ENCODE peak calls at places on chromosomes 5 and 9, in six cellular contexts. W is RCC 7860; Y is stimulated activated CD4-positive, alpha-beta T cell treated with anti-CD3 and anti-CD28 coated beads, Interleukin-15, amount 100 ng/mL, for 24 hours; G is activated T-cell treated with anti-CD3 and anti-CD28 coated beads for 1 hour; R is adrenal gland; A is colonic mucosa. O is an unnamed sample.

GRCh38 chr5:96476654-96477053 is 43.6 kb upstream of the PCSK1 start:
- DNase-seq in A (no peak), Y (no peak), R (no peak), W (no peak), G (no peak), O (no peak)

GRCh38 chr5:165196961-165197360 is 1691.5 kb downstream of the MAT2B start:
- DNase-seq in A (no peak), R (no peak), W (no peak), G (no peak), Y (no peak), O (no peak)

GRCh38 chr9:35452481-35452880 is 37.4 kb upstream of the RUSC2 start:
- DNase-seq in G (no peak), R (no peak), A (no peak), Y (no peak), W (no peak), O (no peak)

GRCh38 chr9:6098431-6098830 is 83.0 kb upstream of the RANBP6 start:
- DNase-seq in R (no peak), G (no peak), W (no peak), Y (no peak), A (no peak), O (no peak)

GRCh38 chr5:39578887-39579497 is 154.2 kb upstream of the DAB2 start:
- DNase-seq in R (no peak), A (no peak), Y (no peak), G (no peak), W (peak; percentile 30), O (no peak)

GRCh38 chr9:70043689-70044449 is at the start of gene MAMDC2:
- DNase-seq in G (no peak), W (peak; percentile 57), Y (peak; percentile 6), A (peak; percentile 32), R (peak; percentile 46), O (peak; percentile 42)

GRCh38 chr9:18122156-18122555 is 351.8 kb upstream of the ADAMTSL1 start:
- DNase-seq in Y (no peak), R (no peak), W (no peak), A (no peak), G (no peak), O (no peak)

GRCh38 chr9:105144841-105145240 is 99.6 kb upstream of the SLC44A1 start:
- DNase-seq in R (no peak), G (no peak), Y (no peak), W (no peak), A (no peak), O (no peak)

GRCh38 chr9:128735373-128735772 is 11.4 kb upstream of the ZDHHC12 start:
- DNase-seq in W (no peak), G (no peak), R (no peak), Y (no peak), A (no peak), O (no peak)

GRCh38 chr5:142432369-142432863 is 107.6 kb upstream of the SPRY4 start:
- DNase-seq in W (no peak), G (no peak), R (no peak), A (peak; percentile 79), Y (peak; percentile 41), O (peak; percentile 72)

GRCh38 chr5:145752947-145753346 is 82.2 kb downstream of the PRELID2 start:
- DNase-seq in W (no peak), Y (no peak), R (no peak), G (no peak), A (no peak), O (no peak)

GRCh38 chr5:128644863-128645262 is 106.8 kb upstream of the FBN2 start:
- DNase-seq in W (no peak), R (no peak), Y (no peak), A (no peak), G (no peak), O (no peak)

GRCh38 chr9:35546853-35547252 is 56.9 kb downstream of the RUSC2 start:
- DNase-seq in A (no peak), W (no peak), R (no peak), G (no peak), Y (no peak), O (no peak)

GRCh38 chr5:57349214-57349613 is 133.4 kb downstream of the ACTBL2 start:
- DNase-seq in Y (no peak), W (no peak), A (no peak), G (no peak), R (no peak), O (no peak)

GRCh38 chr9:72052122-72052521 is 8.3 kb downstream of the C9orf57 start:
- DNase-seq in G (no peak), R (no peak), A (no peak), Y (no peak), W (no peak), O (no peak)

GRCh38 chr9:135827301-135827700 is 80.0 kb downstream of the CAMSAP1 start:
- DNase-seq in R (no peak), Y (no peak), W (no peak), G (no peak), A (no peak), O (no peak)

GRCh38 chr9:98455957-98456621 is 200.6 kb upstream of the TBC1D2 start:
- DNase-seq in W (no peak), Y (peak; percentile 8), G (no peak), A (no peak), R (no peak), O (no peak)

GRCh38 chr9:126474201-126474765 is 139.4 kb upstream of the LMX1B start:
- DNase-seq in Y (no peak), A (no peak), W (no peak), R (no peak), G (no peak), O (no peak)

GRCh38 chr9:69273162-69273561 is 51.9 kb upstream of the ENTREP1 start:
- DNase-seq in A (no peak), Y (no peak), G (no peak), W (no peak), R (no peak), O (no peak)

GRCh38 chr9:36008774-36009300 is 27.9 kb upstream of the RECK start:
- DNase-seq in G (peak; percentile 56), A (peak; percentile 78), W (peak; percentile 61), Y (peak; percentile 77), R (peak; percentile 43), O (peak; percentile 74)

GRCh38 chr9:124625084-124625483 is 117.9 kb upstream of the NR5A1 start:
- DNase-seq in W (no peak), R (no peak), A (no peak), Y (no peak), G (no peak), O (no peak)

GRCh38 chr9:109997682-109998081 is 210.3 kb downstream of the C9orf152 start:
- DNase-seq in R (peak; percentile 21), Y (no peak), A (no peak), G (no peak), W (no peak), O (no peak)

GRCh38 chr9:92276223-92277007 is 17.1 kb downstream of the IARS1 start:
- DNase-seq in R (no peak), A (no peak), W (peak; percentile 39), G (no peak), Y (no peak), O (no peak)

GRCh38 chr5:61784337-61784736 is 452.3 kb downstream of the ZSWIM6 start:
- DNase-seq in Y (no peak), G (no peak), A (no peak), R (no peak), W (no peak), O (no peak)

GRCh38 chr9:87517732-87518131 is 20.1 kb downstream of the DAPK1 start:
- DNase-seq in G (no peak), W (no peak), Y (no peak), A (no peak), R (no peak), O (no peak)

GRCh38 chr5:154358410-154359221 is 87.2 kb upstream of the SAP30L start:
- DNase-seq in W (no peak), A (no peak), G (no peak), Y (no peak), R (peak; percentile 25), O (no peak)

GRCh38 chr9:86659413-86660046 is 287.8 kb downstream of the GAS1 start:
- DNase-seq in R (no peak), A (no peak), W (no peak), Y (no peak), G (no peak), O (no peak)

GRCh38 chr9:106648799-106649198 is 214.2 kb upstream of the ZNF462 start:
- DNase-seq in A (no peak), W (no peak), R (no peak), Y (no peak), G (no peak), O (no peak)

GRCh38 chr9:111978616-111979015 is 82.0 kb downstream of the UGCG start:
- DNase-seq in A (no peak), W (no peak), G (no peak), R (no peak), Y (no peak), O (no peak)

GRCh38 chr9:27088981-27089380 is 20.0 kb upstream of the TEK start:
- DNase-seq in A (no peak), Y (no peak), R (no peak), W (no peak), G (no peak), O (no peak)

GRCh38 chr5:39319395-39319794 is 44.9 kb downstream of the C9 start:
- DNase-seq in G (no peak), W (no peak), R (no peak), A (no peak), Y (no peak), O (no peak)

GRCh38 chr5:148828461-148829247 is 2.2 kb downstream of the ADRB2 start:
- DNase-seq in Y (no peak), A (no peak), G (no peak), W (no peak), R (no peak), O (no peak)

GRCh38 chr5:174235226-174235992 is 189.9 kb downstream of the NSG2 start:
- DNase-seq in A (no peak), R (no peak), W (no peak), Y (no peak), G (no peak), O (no peak)

GRCh38 chr5:36264202-36264760 is 22.6 kb upstream of the NADK2 start:
- DNase-seq in G (no peak), R (no peak), A (no peak), Y (no peak), W (no peak), O (no peak)

GRCh38 chr5:25858019-25858418 is 1180.4 kb downstream of the CDH9 start:
- DNase-seq in R (no peak), Y (no peak), A (no peak), W (no peak), G (no peak), O (no peak)

GRCh38 chr5:52771343-52772039 is 16.2 kb upstream of the ITGA1 start:
- DNase-seq in A (no peak), R (no peak), Y (peak; percentile 63), W (no peak), G (no peak), O (no peak)

GRCh38 chr9:116873937-116874900 is 187.1 kb downstream of the TRIM32 start:
- DNase-seq in Y (no peak), A (peak; percentile 20), W (no peak), R (no peak), G (no peak), O (no peak)

O was measured in transverse colon.